ENCODE peak calls at places on chromosome 11, in four cellular contexts. W is progenitor cell of endocrine pancreas, R is B cell, J is MCF 10A. V is an unnamed sample.
A peak's percentile ranks its signal among the peaks of the same experiment; 100 is the strongest.

GRCh38 chr11:22193348-22194051 is 615 bp downstream of the ANO5 start:
- DNase-seq in W (peak; percentile 16), R (no peak), J (no peak), V (no peak)

GRCh38 chr11:118084656-118085055 is 2.1 kb downstream of the SMIM35 start:
- DNase-seq in W (no peak), R (no peak), J (no peak), V (no peak)

GRCh38 chr11:120606116-120607010 is 94.8 kb downstream of the GRIK4 start:
- DNase-seq in W (no peak), R (no peak), J (no peak), V (no peak)

GRCh38 chr11:31535479-31535878 is 25.9 kb downstream of the ELP4 start:
- DNase-seq in W (no peak), R (no peak), J (no peak), V (no peak)

GRCh38 chr11:120337133-120337895 is 1.1 kb downstream of the ARHGEF12 start:
- DNase-seq in W (peak; percentile 24), R (no peak), J (no peak), V (no peak)

GRCh38 chr11:2777396-2777795 is 77.6 kb upstream of the KCNQ1OT1 start:
- DNase-seq in W (no peak), R (peak; percentile 0), J (peak; percentile 73), V (no peak)

GRCh38 chr11:19367051-19367709 is 126.4 kb upstream of the E2F8 start:
- DNase-seq in W (no peak), R (no peak), J (peak; percentile 33), V (no peak)

GRCh38 chr11:95076416-95076815 is 9.7 kb downstream of the SRSF8 start:
- DNase-seq in W (no peak), R (no peak), J (peak; percentile 94), V (no peak)

GRCh38 chr11:46295312-46295995 is 18.0 kb downstream of the CREB3L1 start:
- DNase-seq in W (peak; percentile 73), R (peak; percentile 50), J (peak; percentile 72), V (peak; percentile 63)

GRCh38 chr11:73939096-73939495 is 11.7 kb upstream of the DNAJB13 start:
- DNase-seq in W (no peak), R (no peak), J (no peak), V (no peak)

GRCh38 chr11:44556735-44557409 is 8.6 kb upstream of the CD82 start:
- DNase-seq in W (no peak), R (peak; percentile 71), J (peak; percentile 72), V (peak; percentile 42)

GRCh38 chr11:3089236-3090061 is 32.2 kb upstream of the CARS1 start:
- DNase-seq in W (no peak), R (no peak), J (no peak), V (no peak)

GRCh38 chr11:61694971-61695706 is 14.9 kb downstream of the DAGLA start:
- DNase-seq in W (no peak), R (no peak), J (no peak), V (no peak)

GRCh38 chr11:76802151-76802550 is 19.0 kb downstream of the TSKU start:
- DNase-seq in W (no peak), R (no peak), J (no peak), V (no peak)

GRCh38 chr11:29173660-29174062 is 843.2 kb downstream of the KCNA4 start:
- DNase-seq in W (no peak), R (no peak), J (peak; percentile 8), V (no peak)

GRCh38 chr11:22510741-22511140 is 114.9 kb downstream of the FANCF start:
- DNase-seq in W (no peak), R (no peak), J (peak; percentile 79), V (no peak)

DNA sequence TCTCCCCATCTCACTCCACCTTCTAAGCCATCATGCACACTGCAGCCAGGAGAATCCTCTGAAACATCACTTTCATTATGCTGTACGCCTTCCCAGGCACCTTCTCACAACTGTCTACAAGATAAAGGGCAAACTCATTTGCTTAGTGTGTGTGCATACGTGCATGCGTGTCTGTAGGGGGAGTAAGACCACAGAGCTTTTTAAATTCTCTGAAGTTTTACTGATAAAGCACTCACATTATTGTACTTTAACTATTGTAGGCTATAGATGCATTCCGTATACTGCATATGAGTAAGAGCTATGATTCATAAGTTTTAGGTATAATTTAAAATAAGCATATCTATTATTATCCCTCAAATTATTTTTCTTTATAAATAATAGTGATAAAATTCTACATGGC is 15.3 kb upstream of the ANKK1 start:
- DNase-seq in W (no peak), R (no peak), J (no peak), V (no peak)
- TF ChIP-seq CTCF in W (peak; percentile 20), R (no peak), J (no peak), V (no peak)

GRCh38 chr11:20670932-20671403 is 1.6 kb downstream of the NELL1 start:
- DNase-seq in W (no peak), R (no peak), J (no peak), V (no peak)

GRCh38 chr11:20671856-20672546 is 2.6 kb downstream of the NELL1 start:
- DNase-seq in W (no peak), R (no peak), J (peak; percentile 21), V (no peak)

GRCh38 chr11:20669833-20670684 is 673 bp downstream of the NELL1 start:
- DNase-seq in W (no peak), R (no peak), J (no peak), V (no peak)

GRCh38 chr11:20668844-20669832 is at the start of gene NELL1:
- DNase-seq in W (no peak), R (no peak), J (no peak), V (no peak)

DNA sequence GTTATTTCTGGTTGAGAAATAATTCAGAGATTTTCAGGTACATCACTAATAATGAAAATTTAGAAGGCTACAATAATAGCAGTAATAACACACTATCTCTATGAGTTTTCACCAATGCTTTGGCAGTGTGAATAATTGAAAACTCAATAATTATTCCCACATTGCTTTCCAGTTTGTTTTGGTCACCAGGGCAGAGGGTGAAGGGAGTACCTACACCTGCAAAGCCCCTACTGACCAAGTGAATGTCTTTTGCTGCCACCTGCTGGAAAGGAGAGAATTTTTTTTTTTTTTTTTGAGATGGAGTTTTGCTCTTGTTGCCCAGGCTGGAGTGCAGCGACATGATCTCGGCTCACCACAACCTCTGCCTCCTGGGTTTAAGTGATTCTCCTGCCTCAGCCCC is 3.2 kb downstream of the NELL1 start:
- DNase-seq in W (no peak), R (no peak), J (peak; percentile 16), V (no peak)
- TF ChIP-seq CTCF in W (peak; percentile 51), R (no peak), J (peak; percentile 29), V (no peak)

GRCh38 chr11:35163209-35163608 is 24.2 kb downstream of the CD44 start:
- DNase-seq in W (no peak), R (peak; percentile 38), J (peak; percentile 54), V (no peak)

GRCh38 chr11:35162795-35163194 is 23.8 kb downstream of the CD44 start:
- DNase-seq in W (no peak), R (peak; percentile 65), J (no peak), V (no peak)

GRCh38 chr11:35165416-35166368 is 26.7 kb downstream of the CD44 start:
- DNase-seq in W (no peak), R (peak; percentile 95), J (peak; percentile 65), V (peak; percentile 85)

GRCh38 chr11:35166369-35167360 is 27.7 kb downstream of the CD44 start:
- DNase-seq in W (no peak), R (no peak), J (peak; percentile 96), V (no peak)

GRCh38 chr11:35163707-35164496 is 24.9 kb downstream of the CD44 start:
- DNase-seq in W (no peak), R (peak; percentile 61), J (peak; percentile 43), V (no peak)
- TF ChIP-seq CTCF in W (peak; percentile 35), R (peak; percentile 61), J (no peak), V (peak; percentile 43)

GRCh38 chr11:68610452-68611116 is 73.8 kb upstream of the GAL start:
- DNase-seq in W (no peak), R (no peak), J (no peak), V (no peak)
- TF ChIP-seq CTCF in W (peak; percentile 31), R (no peak), J (peak; percentile 11), V (no peak)

GRCh38 chr11:18203723-18204122 is 31.1 kb downstream of the MRGPRX4 start:
- DNase-seq in W (no peak), R (no peak), J (peak; percentile 30), V (no peak)
- TF ChIP-seq CTCF in W (peak; percentile 65), R (no peak), J (no peak), V (no peak)

GRCh38 chr11:33256031-33256807 is 962 bp upstream of the HIPK3 start:
- DNase-seq in W (no peak), R (no peak), J (peak; percentile 51), V (no peak)

GRCh38 chr11:33257897-33258630 is 883 bp downstream of the HIPK3 start:
- DNase-seq in W (peak; percentile 68), R (peak; percentile 78), J (peak; percentile 92), V (peak; percentile 69)

GRCh38 chr11:33256808-33257159 is 397 bp upstream of the HIPK3 start:
- DNase-seq in W (no peak), R (no peak), J (no peak), V (no peak)

GRCh38 chr11:33258631-33259184 is 1.5 kb downstream of the HIPK3 start:
- DNase-seq in W (no peak), R (no peak), J (no peak), V (no peak)

DNA sequence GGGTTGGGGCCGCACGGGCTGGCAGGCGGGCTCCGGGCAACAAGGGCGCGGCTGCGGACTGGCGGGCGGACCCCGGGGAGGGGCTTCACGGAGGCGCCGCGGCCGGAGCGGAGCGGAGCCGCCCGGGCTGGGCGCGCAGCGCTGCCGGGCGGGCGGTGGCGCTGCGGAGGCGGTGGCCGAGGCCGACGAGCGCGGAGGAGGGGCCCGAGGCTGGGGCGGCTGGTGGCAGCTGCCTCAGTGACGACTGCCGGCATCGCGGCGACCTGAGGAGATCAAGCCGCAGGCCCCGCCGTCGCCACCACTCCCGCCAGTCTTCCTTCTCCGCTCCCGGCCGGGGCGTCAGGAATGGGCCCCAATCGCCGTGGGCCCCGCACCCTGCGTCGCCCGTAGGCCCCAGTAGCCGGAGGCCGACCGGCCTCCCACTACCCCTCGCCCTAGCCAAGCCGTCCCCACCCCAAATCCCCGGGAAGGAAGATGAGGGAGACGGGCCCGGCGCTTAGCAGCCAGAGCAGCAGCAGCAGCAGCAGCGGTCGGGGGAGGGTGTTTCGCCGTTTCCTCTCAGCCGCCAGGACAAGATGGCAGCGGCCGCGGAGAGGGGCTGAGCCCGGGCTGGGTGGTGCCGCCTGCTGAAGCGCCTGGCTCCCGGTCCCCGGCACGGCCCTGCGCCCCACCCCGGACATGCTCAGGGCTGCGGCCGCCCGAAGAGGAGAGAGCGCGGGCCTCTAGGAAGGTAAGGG is at the start of gene HIPK3:
- DNase-seq in W (peak; percentile 74), R (peak; percentile 85), J (peak; percentile 69), V (peak; percentile 77)
- TF ChIP-seq CTCF in W (peak; percentile 49), R (peak; percentile 5), J (peak; percentile 26), V (no peak)

GRCh38 chr11:71426413-71426812 is 21.8 kb downstream of the DHCR7 start:
- DNase-seq in W (no peak), R (no peak), J (no peak), V (no peak)

GRCh38 chr11:71425851-71426250 is 22.3 kb downstream of the DHCR7 start:
- DNase-seq in W (no peak), R (no peak), J (peak; percentile 79), V (no peak)

GRCh38 chr11:71428861-71429435 is 19.2 kb downstream of the DHCR7 start:
- DNase-seq in W (no peak), R (no peak), J (no peak), V (no peak)

GRCh38 chr11:71423181-71423790 is 24.9 kb downstream of the DHCR7 start:
- DNase-seq in W (no peak), R (no peak), J (no peak), V (no peak)

GRCh38 chr11:71425409-71425808 is 22.8 kb downstream of the DHCR7 start:
- DNase-seq in W (no peak), R (no peak), J (no peak), V (no peak)
- TF ChIP-seq CTCF in W (peak; percentile 32), R (no peak), J (no peak), V (no peak)

V was measured in natural killer cell.